ENCODE peak calls at places on chromosomes 3 and 15, in four cellular contexts. H is ovary, G is right lobe of liver, C is tibial nerve. Y is an unnamed sample.
A peak's percentile ranks its signal among the peaks of the same experiment; 100 is the strongest.

GRCh38 chr3:123390865-123391613 is 57.9 kb downstream of the ADCY5 start:
- DNase-seq in H (peak; percentile 64), G (no peak), C (no peak), Y (no peak)

GRCh38 chr15:44662478-44663409 is 718 bp downstream of the SPG11 start:
- DNase-seq in H (peak; percentile 68), G (peak; percentile 82), C (peak; percentile 18), Y (peak; percentile 70)

GRCh38 chr15:65945616-65946015 is 76.3 kb downstream of the RAB11A start:
- DNase-seq in H (no peak), G (no peak), C (no peak), Y (no peak)

GRCh38 chr15:38017721-38018120 is 83.3 kb downstream of the TMCO5A start:
- DNase-seq in H (no peak), G (peak; percentile 26), C (no peak), Y (peak; percentile 35)

GRCh38 chr15:79006071-79006470 is 61.2 kb upstream of the CTSH start:
- DNase-seq in H (no peak), G (no peak), C (no peak), Y (no peak)

GRCh38 chr15:40927497-40928346 is 1.4 kb upstream of the DLL4 start:
- DNase-seq in H (no peak), G (no peak), C (no peak), Y (no peak)

GRCh38 chr3:105253225-105253624 is 113.5 kb upstream of the ALCAM start:
- DNase-seq in H (no peak), G (no peak), C (no peak), Y (no peak)

GRCh38 chr3:25246921-25247320 is 181.1 kb upstream of the RARB start:
- DNase-seq in H (no peak), G (no peak), C (no peak), Y (no peak)

GRCh38 chr15:44735482-44736260 is 657 bp upstream of the TRIM69 start:
- DNase-seq in H (peak; percentile 66), G (no peak), C (peak; percentile 35), Y (peak; percentile 42)

GRCh38 chr3:127612966-127613365 is 14.8 kb downstream of the MCM2 start:
- DNase-seq in H (no peak), G (no peak), C (no peak), Y (no peak)

GRCh38 chr3:148280623-148281242 is 417.0 kb upstream of the AGTR1 start:
- DNase-seq in H (no peak), G (no peak), C (no peak), Y (no peak)

GRCh38 chr3:180802837-180803236 is 109.6 kb upstream of the FXR1 start:
- DNase-seq in H (no peak), G (no peak), C (no peak), Y (no peak)

GRCh38 chr15:89836255-89837133 is 21.8 kb upstream of the ANPEP start:
- DNase-seq in H (no peak), G (no peak), C (no peak), Y (peak; percentile 43)

GRCh38 chr3:23217872-23218554 is 14.9 kb downstream of the UBE2E2 start:
- DNase-seq in H (no peak), G (no peak), C (no peak), Y (no peak)

GRCh38 chr15:71782447-71783165 is 27.7 kb upstream of the NR2E3 start:
- DNase-seq in H (no peak), G (no peak), C (no peak), Y (no peak)

GRCh38 chr3:113695818-113696645 is at the start of gene USF3:
- DNase-seq in H (peak; percentile 83), G (peak; percentile 91), C (peak; percentile 50), Y (peak; percentile 73)

GRCh38 chr3:169104541-169104940 is 559.0 kb downstream of the MECOM start:
- DNase-seq in H (no peak), G (no peak), C (no peak), Y (no peak)

GRCh38 chr3:32392530-32393302 is 1.1 kb downstream of the CMTM7 start:
- DNase-seq in H (peak; percentile 51), G (peak; percentile 42), C (no peak), Y (peak; percentile 32)

GRCh38 chr3:83039422-83039821 is 1278.0 kb upstream of the GBE1 start:
- DNase-seq in H (no peak), G (no peak), C (no peak), Y (no peak)

GRCh38 chr3:171193693-171194092 is 167.2 kb upstream of the SLC2A2 start:
- DNase-seq in H (no peak), G (no peak), C (no peak), Y (no peak)

GRCh38 chr3:66693461-66693912 is 192.7 kb upstream of the LRIG1 start:
- DNase-seq in H (peak; percentile 72), G (peak; percentile 35), C (peak; percentile 28), Y (peak; percentile 58)

GRCh38 chr15:60905587-60905986 is 323.5 kb downstream of the RORA start:
- DNase-seq in H (no peak), G (no peak), C (no peak), Y (no peak)

GRCh38 chr3:127449489-127450212 is 140.9 kb downstream of the TPRA1 start:
- DNase-seq in H (no peak), G (peak; percentile 1), C (no peak), Y (no peak)

GRCh38 chr3:14925729-14926591 is 21.4 kb upstream of the NR2C2 start:
- DNase-seq in H (no peak), G (no peak), C (no peak), Y (peak; percentile 27)

GRCh38 chr3:196163687-196164493 is 47.3 kb downstream of the ZDHHC19 start:
- DNase-seq in H (no peak), G (no peak), C (peak; percentile 26), Y (no peak)

GRCh38 chr3:107798381-107798780 is 275.6 kb downstream of the BBX start:
- DNase-seq in H (no peak), G (no peak), C (no peak), Y (no peak)

GRCh38 chr3:5699313-5699712 is 511.8 kb downstream of the EDEM1 start:
- DNase-seq in H (no peak), G (no peak), C (no peak), Y (no peak)

GRCh38 chr15:90838066-90838465 is 30.3 kb upstream of the FURIN start:
- DNase-seq in H (no peak), G (no peak), C (no peak), Y (no peak)

GRCh38 chr15:90840157-90840855 is 28.1 kb upstream of the FURIN start:
- DNase-seq in H (no peak), G (no peak), C (no peak), Y (no peak)

GRCh38 chr15:90840954-90841353 is 27.4 kb upstream of the FURIN start:
- DNase-seq in H (no peak), G (no peak), C (no peak), Y (no peak)

GRCh38 chr15:90838544-90838943 is 29.8 kb upstream of the FURIN start:
- DNase-seq in H (no peak), G (no peak), C (no peak), Y (no peak)

GRCh38 chr15:90839187-90840071 is 29.0 kb upstream of the FURIN start:
- DNase-seq in H (no peak), G (no peak), C (no peak), Y (no peak)
- TF ChIP-seq POLR2A in H (no peak), G (no peak), C (no peak), Y (no peak)

GRCh38 chr3:56415672-56416071 is 52.6 kb downstream of the ERC2 start:
- DNase-seq in H (no peak), G (no peak), C (no peak), Y (no peak)
- H3K27ac ChIP-seq in H (no peak overlapping the region), G (no peak overlapping the region), C (no peak overlapping the region), Y (no peak overlapping the region)

GRCh38 chr3:45693941-45694521 is 4.8 kb downstream of the SACM1L start:
- DNase-seq in H (no peak), G (no peak), C (no peak), Y (no peak)

GRCh38 chr3:45689787-45690145 is 570 bp downstream of the SACM1L start:
- DNase-seq in H (no peak), G (no peak), C (no peak), Y (no peak)

GRCh38 chr3:45688882-45689786 is at the start of gene SACM1L:
- DNase-seq in H (peak; percentile 97), G (peak; percentile 99), C (peak; percentile 95), Y (peak; percentile 98)

GRCh38 chr3:45690331-45691035 is 1.3 kb downstream of the SACM1L start:
- DNase-seq in H (no peak), G (no peak), C (no peak), Y (no peak)

DNA sequence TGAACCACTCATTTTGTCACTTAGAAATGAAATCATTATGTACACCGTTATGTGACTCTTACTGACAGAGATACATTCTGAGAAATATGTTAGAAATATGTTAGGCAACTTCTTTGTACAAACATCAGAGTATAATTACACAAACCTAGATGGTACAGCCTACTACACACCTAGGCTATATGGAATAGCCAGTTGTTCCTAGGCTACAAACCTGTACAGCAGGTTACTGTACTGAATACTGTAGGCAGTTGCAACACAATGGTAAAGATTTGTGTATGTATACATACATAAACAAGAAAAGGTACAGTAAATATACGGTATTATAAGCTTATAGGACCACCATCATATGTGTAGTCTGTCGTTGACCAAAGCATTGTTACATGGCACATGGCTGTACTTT is 3.7 kb downstream of the SACM1L start:
- DNase-seq in H (no peak), G (no peak), C (no peak), Y (no peak)
- H3K4me1 ChIP-seq in H (peaks cover 5% of the 10 kb centered on the region), G (no peaks in the 10 kb centered on the region), C (peaks cover 18% of the 10 kb centered on the region), Y (peaks cover 64% of the 10 kb centered on the region)

DNA sequence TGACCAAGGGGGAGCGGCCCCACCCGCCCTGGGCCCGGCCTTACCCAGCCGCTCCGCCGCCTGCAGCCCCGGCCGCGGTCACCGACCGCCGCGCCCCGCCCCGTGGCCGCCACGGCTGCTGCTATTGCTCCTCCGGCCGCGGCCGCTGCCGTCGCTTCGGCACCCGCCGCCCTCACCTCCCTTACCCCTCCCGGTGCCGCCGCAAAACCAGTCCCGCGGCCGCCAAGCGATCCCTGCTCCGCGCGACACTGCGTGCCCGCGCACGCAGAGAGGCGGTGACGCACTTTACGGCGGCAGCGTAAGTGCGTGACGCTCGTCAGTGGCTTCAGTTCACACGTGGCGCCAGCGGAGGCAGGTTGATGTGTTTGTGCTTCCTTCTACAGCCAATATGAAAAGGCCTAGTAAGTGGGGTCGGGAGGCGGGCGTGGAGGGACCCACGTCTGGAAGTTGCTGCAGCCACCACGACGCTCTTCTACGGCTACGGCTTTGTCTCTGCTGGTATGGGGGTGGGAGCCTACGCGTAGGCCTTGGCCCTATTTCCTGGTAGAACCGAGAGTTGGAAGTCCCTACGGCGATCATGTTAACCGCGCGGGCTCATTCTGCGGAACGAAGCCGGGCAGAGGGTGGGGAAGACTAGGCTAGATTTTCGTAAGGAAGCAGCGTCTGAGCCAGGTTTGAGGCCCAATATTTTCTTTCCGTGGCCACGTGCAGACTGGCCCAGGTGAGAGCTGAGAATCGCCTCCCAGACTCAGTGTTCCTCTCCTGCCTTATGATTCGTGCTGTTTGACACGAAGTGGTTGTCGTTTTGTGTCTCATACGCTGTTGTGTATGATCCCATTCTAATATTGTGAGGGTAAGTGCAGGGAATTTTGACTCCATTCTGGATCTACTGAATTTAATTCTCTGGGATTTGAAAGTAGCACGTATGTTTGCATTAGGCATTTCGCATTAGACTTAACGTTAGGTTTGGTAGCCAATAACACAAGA is at the start of the genes GNL3 and PBRM1:
- DNase-seq in H (peak; percentile 94), G (peak; percentile 94), C (peak; percentile 85), Y (peak; percentile 93)
- TF ChIP-seq POLR2A in H (peak; percentile 88), G (peak; percentile 85), C (peak; percentile 82), Y (peak; percentile 89)

Y was measured in gastrocnemius medialis.